ENCODE peak calls at places on chromosomes 6 and 20, in ten cellular contexts. F, J, X, R, T, L, A, M, P and B are unnamed samples.

GRCh38 chr20:57243480-57244220 is 22.8 kb downstream of the BMP7 start:
- DNase-seq in A (no peak), M (no peak), F (no peak), L (no peak), R (no peak), P (no peak), T (no peak), X (no peak), J (no peak), B (no peak)

GRCh38 chr6:144052488-144052887 is 42.9 kb downstream of the SF3B5 start:
- DNase-seq in M (no peak), F (no peak), R (no peak), J (no peak), A (no peak), P (no peak), L (no peak), T (no peak), X (no peak), B (no peak)

GRCh38 chr6:13831623-13832022 is 17.3 kb upstream of the MCUR1 start:
- DNase-seq in T (no peak), M (no peak), A (no peak), L (no peak), X (no peak), J (no peak), R (no peak), P (no peak), F (no peak), B (no peak)

GRCh38 chr6:73452107-73452461 is at the start of gene CGAS:
- DNase-seq in A (peak), P (peak), L (peak), J (peak), M (peak), X (peak), F (peak), T (peak), R (no peak), B (no peak)

GRCh38 chr6:134198093-134198492 is 119.8 kb downstream of the SGK1 start:
- DNase-seq in M (no peak), J (no peak), L (no peak), T (no peak), X (no peak), R (no peak), P (no peak), A (no peak), F (no peak), B (no peak)

GRCh38 chr20:37361336-37361735 is 15.4 kb downstream of the SRC start:
- DNase-seq in L (no peak), P (no peak), R (no peak), F (no peak), X (no peak), J (no peak), A (peak), M (no peak), T (no peak), B (no peak)

GRCh38 chr6:118894425-118895240 is 681 bp downstream of the ASF1A start:
- DNase-seq in M (peak), T (peak), F (peak), J (peak), L (peak), X (peak), R (peak), A (peak), P (peak), B (peak)

GRCh38 chr6:117548797-117549301 is 53.5 kb downstream of the GOPC start:
- DNase-seq in L (no peak), M (peak), A (no peak), F (peak), X (peak), T (peak), P (peak), R (peak), J (peak), B (no peak)

GRCh38 chr6:36358235-36358915 is 21.7 kb upstream of the BNIP5 start:
- DNase-seq in J (no peak), A (no peak), M (no peak), R (no peak), X (no peak), T (peak), P (no peak), L (no peak), F (no peak), B (no peak)

GRCh38 chr6:118650500-118651281 is 700 bp downstream of the CEP85L start:
- DNase-seq in A (peak), P (peak), F (no peak), X (peak), R (no peak), J (peak), L (peak), M (peak), T (no peak), B (peak)

GRCh38 chr6:129251669-129252376 is 368.9 kb downstream of the LAMA2 start:
- DNase-seq in L (no peak), P (peak), M (peak), R (peak), X (peak), J (peak), F (peak), T (peak), A (no peak), B (peak)

GRCh38 chr6:51531623-51532022 is 555.8 kb downstream of the PKHD1 start:
- DNase-seq in M (no peak), L (no peak), X (no peak), F (no peak), P (no peak), R (peak), T (no peak), J (no peak), A (no peak), B (peak)

GRCh38 chr6:28489366-28490190 is 26.0 kb downstream of the GPX6 start:
- DNase-seq in R (no peak), J (peak), F (peak), X (no peak), A (peak), L (peak), P (peak), T (peak), M (peak), B (no peak)